ENCODE peak calls at places on chromosome X, in four cellular contexts. I is stimulated activated CD8-positive, alpha-beta memory T cell treated with anti-CD3 and anti-CD28 coated beads, Interleukin-2, amount 100 ng/mL, for 1 hour; P is fibroblast of mammary gland; A is activated CD4-positive, alpha-beta T cell treated with anti-CD3 and anti-CD28 coated beads for 36 hours. N is an unnamed sample.

GRCh38 chrX:19557816-19558215 is 42.5 kb upstream of the MAP3K15 start:
- DNase-seq in P (peak; percentile 13), I (no peak), A (no peak), N (peak; percentile 61)

GRCh38 chrX:55488559-55489314 is 911 bp downstream of the USP51 start:
- DNase-seq in P (peak; percentile 59), A (peak; percentile 69), I (peak; percentile 45), N (peak; percentile 80)

GRCh38 chrX:37672563-37672962 is 13.0 kb upstream of the XK start:
- DNase-seq in I (no peak), A (no peak), P (no peak), N (no peak)

GRCh38 chrX:55008571-55009358 is 8.6 kb downstream of the APEX2 start:
- DNase-seq in A (peak; percentile 33), P (peak; percentile 40), I (no peak), N (peak; percentile 21)

GRCh38 chrX:123331859-123332258 is 147.8 kb downstream of the GRIA3 start:
- DNase-seq in I (no peak), P (no peak), A (no peak), N (no peak)

GRCh38 chrX:21166302-21166982 is 207.8 kb upstream of the CNKSR2 start:
- DNase-seq in A (no peak), I (no peak), P (peak; percentile 9), N (peak; percentile 54)

GRCh38 chrX:71304561-71304960 is 3.0 kb downstream of the ITGB1BP2 start:
- DNase-seq in P (no peak), A (no peak), I (no peak), N (no peak)

GRCh38 chrX:41600266-41600665 is 88.5 kb upstream of the GPR34 start:
- DNase-seq in I (no peak), A (no peak), P (no peak), N (peak; percentile 43)

GRCh38 chrX:75155454-75155829 is 641 bp downstream of the ABCB7 start:
- DNase-seq in A (no peak), P (peak; percentile 11), I (no peak), N (peak; percentile 50)

GRCh38 chrX:155612312-155613224 is at the start of gene TMLHE:
- DNase-seq in I (no peak), P (peak; percentile 46), A (peak; percentile 82), N (peak; percentile 74)

GRCh38 chrX:68417651-68418050 is 15.6 kb downstream of the OPHN1 start:
- DNase-seq in A (no peak), P (no peak), I (no peak), N (no peak)

GRCh38 chrX:67614414-67614813 is 70.6 kb downstream of the AR start:
- DNase-seq in I (no peak), A (no peak), P (peak; percentile 84), N (peak; percentile 65)

GRCh38 chrX:108020631-108021030 is 24.2 kb upstream of the VSIG1 start:
- DNase-seq in I (no peak), A (peak; percentile 21), P (peak; percentile 26), N (peak; percentile 13)

N was measured in GM23248.